ENCODE peak calls at places on chromosome 4, in four cellular contexts. W is naive thymus-derived CD8-positive, alpha-beta T cell; D is suprapubic skin; I is ecto neural progenitor cell. F is an unnamed sample.
A peak's percentile ranks its signal among the peaks of the same experiment; 100 is the strongest.

GRCh38 chr4:94116842-94117241 is 90.8 kb upstream of the SMARCAD1 start:
- DNase-seq in D (no peak), W (no peak), I (no peak), F (no peak)

GRCh38 chr4:168857546-168858314 is 152.3 kb downstream of the CBR4 start:
- DNase-seq in D (no peak), I (no peak), W (no peak), F (no peak)

GRCh38 chr4:101693842-101694398 is 96.6 kb upstream of the BANK1 start:
- DNase-seq in W (no peak), D (no peak), I (no peak), F (no peak)

GRCh38 chr4:1521821-1522361 is 115.6 kb upstream of the NKX1-1 start:
- DNase-seq in D (no peak), I (no peak), W (peak; percentile 60), F (no peak)

GRCh38 chr4:185359767-185360446 is 35.8 kb downstream of the LRP2BP start:
- DNase-seq in D (no peak), W (no peak), I (no peak), F (no peak)

GRCh38 chr4:75432683-75433082 is 81.5 kb downstream of the RCHY1 start:
- DNase-seq in I (no peak), W (no peak), D (no peak), F (peak; percentile 9)

GRCh38 chr4:91064157-91064853 is 937.1 kb downstream of the CCSER1 start:
- DNase-seq in I (peak; percentile 53), D (no peak), W (no peak), F (peak; percentile 83)

GRCh38 chr4:7150083-7150635 is 42.2 kb upstream of the SORCS2 start:
- DNase-seq in D (no peak), W (no peak), I (no peak), F (no peak)

GRCh38 chr4:7928711-7929505 is 10.8 kb downstream of the AFAP1 start:
- DNase-seq in I (peak; percentile 43), W (no peak), D (no peak), F (no peak)

GRCh38 chr4:121448231-121448630 is 67.4 kb upstream of the QRFPR start:
- DNase-seq in D (no peak), I (no peak), W (no peak), F (no peak)

GRCh38 chr4:98298022-98298421 is 36.8 kb downstream of the RAP1GDS1 start:
- DNase-seq in W (no peak), D (no peak), I (no peak), F (no peak)

GRCh38 chr4:90495211-90495610 is 368.0 kb downstream of the CCSER1 start:
- DNase-seq in D (no peak), I (no peak), W (no peak), F (no peak)

GRCh38 chr4:174198396-174199179 is 84.9 kb downstream of the FBXO8 start:
- DNase-seq in I (no peak), W (no peak), D (no peak), F (no peak)

GRCh38 chr4:22434895-22435294 is 81.0 kb downstream of the ADGRA3 start:
- DNase-seq in D (no peak), W (no peak), I (peak; percentile 53), F (peak; percentile 29)

GRCh38 chr4:54487491-54487890 is 170.3 kb upstream of the KIT start:
- DNase-seq in I (no peak), D (no peak), W (no peak), F (no peak)

GRCh38 chr4:150164055-150164454 is 85.8 kb downstream of the DCLK2 start:
- DNase-seq in W (no peak), D (no peak), I (no peak), F (no peak)

GRCh38 chr4:105551968-105552746 is at the start of gene ARHGEF38:
- DNase-seq in I (peak; percentile 52), W (no peak), D (no peak), F (peak; percentile 43)

GRCh38 chr4:114180481-114180880 is 201.0 kb upstream of the ARSJ start:
- DNase-seq in W (peak; percentile 69), D (no peak), I (peak; percentile 50), F (peak; percentile 82)

GRCh38 chr4:3791910-3792542 is 25.8 kb downstream of the ADRA2C start:
- DNase-seq in W (no peak), D (no peak), I (peak; percentile 88), F (peak; percentile 48)

GRCh38 chr4:25913056-25913850 is 767 bp upstream of the SMIM20 start:
- DNase-seq in D (no peak), W (peak; percentile 72), I (no peak), F (no peak)

GRCh38 chr4:184768296-184768695 is 34.4 kb upstream of the CENPU start:
- DNase-seq in W (no peak), D (no peak), I (no peak), F (no peak)

GRCh38 chr4:158805628-158806471 is 37.0 kb downstream of the FNIP2 start:
- DNase-seq in I (no peak), W (no peak), D (no peak), F (no peak)

GRCh38 chr4:71266090-71266794 is 72.6 kb upstream of the SLC4A4 start:
- DNase-seq in D (no peak), W (no peak), I (no peak), F (no peak)

GRCh38 chr4:53185853-53186590 is 179.8 kb downstream of the SCFD2 start:
- DNase-seq in I (no peak), W (no peak), D (no peak), F (no peak)

GRCh38 chr4:181443003-181443402 is 800.2 kb upstream of the TENM3 start:
- DNase-seq in W (no peak), I (no peak), D (no peak), F (no peak)

GRCh38 chr4:1179089-1179441 is 6.7 kb upstream of the SPON2 start:
- DNase-seq in D (no peak), I (no peak), W (no peak), F (no peak)

GRCh38 chr4:143355540-143356217 is 19.0 kb downstream of the GAB1 start:
- DNase-seq in W (no peak), I (no peak), D (no peak), F (no peak)